ENCODE peak calls at places on chromosome 1, in seven cellular contexts. One of them, this sample, is unnamed.
A peak's percentile ranks its signal among the peaks of the same experiment; 100 is the strongest.

GRCh38 chr1:3761296-3762010 is 9.2 kb downstream of the CCDC27 start:
- DNase-seq in neural crest cell: no peak
- DNase-seq in neuronal stem cell: no peak
- DNase-seq in fibroblast of pulmonary artery: no peak
- DNase-seq in mesothelial cell of epicardium: no peak
- DNase-seq in CD8-positive, alpha-beta memory T cell: no peak
- DNase-seq in iris pigment epithelial cell: no peak
- DNase-seq in this sample: no peak

GRCh38 chr1:29390075-29390474 is 153.8 kb downstream of the PTPRU start:
- DNase-seq in neuronal stem cell: no peak
- DNase-seq in neural crest cell: no peak
- DNase-seq in mesothelial cell of epicardium: no peak
- DNase-seq in fibroblast of pulmonary artery: no peak
- DNase-seq in iris pigment epithelial cell: no peak
- DNase-seq in CD8-positive, alpha-beta memory T cell: no peak
- DNase-seq in this sample: no peak

GRCh38 chr1:161905269-161905884 is 118.3 kb downstream of the OLFML2B start:
- DNase-seq in fibroblast of pulmonary artery: peak; percentile 49
- DNase-seq in neuronal stem cell: no peak
- DNase-seq in iris pigment epithelial cell: peak; percentile 51
- DNase-seq in neural crest cell: no peak
- DNase-seq in mesothelial cell of epicardium: no peak
- DNase-seq in CD8-positive, alpha-beta memory T cell: peak; percentile 17
- DNase-seq in this sample: peak; percentile 17

GRCh38 chr1:180953291-180953747 is 40.6 kb downstream of the KIAA1614 start:
- DNase-seq in iris pigment epithelial cell: no peak
- DNase-seq in neural crest cell: no peak
- DNase-seq in CD8-positive, alpha-beta memory T cell: peak; percentile 11
- DNase-seq in fibroblast of pulmonary artery: no peak
- DNase-seq in mesothelial cell of epicardium: no peak
- DNase-seq in neuronal stem cell: no peak
- DNase-seq in this sample: no peak

GRCh38 chr1:116971481-116971880 is 30.1 kb upstream of the CD101 start:
- DNase-seq in CD8-positive, alpha-beta memory T cell: no peak
- DNase-seq in fibroblast of pulmonary artery: no peak
- DNase-seq in iris pigment epithelial cell: no peak
- DNase-seq in neural crest cell: no peak
- DNase-seq in mesothelial cell of epicardium: no peak
- DNase-seq in neuronal stem cell: no peak
- DNase-seq in this sample: no peak

GRCh38 chr1:20476260-20477038 is 9.6 kb downstream of the CAMK2N1 start:
- DNase-seq in neuronal stem cell: no peak
- DNase-seq in iris pigment epithelial cell: peak; percentile 10
- DNase-seq in neural crest cell: peak; percentile 53
- DNase-seq in mesothelial cell of epicardium: no peak
- DNase-seq in CD8-positive, alpha-beta memory T cell: no peak
- DNase-seq in fibroblast of pulmonary artery: peak; percentile 33
- DNase-seq in this sample: no peak

GRCh38 chr1:109935451-109935900 is 24.8 kb downstream of the CSF1 start:
- DNase-seq in neuronal stem cell: no peak
- DNase-seq in iris pigment epithelial cell: no peak
- DNase-seq in neural crest cell: no peak
- DNase-seq in fibroblast of pulmonary artery: no peak
- DNase-seq in mesothelial cell of epicardium: no peak
- DNase-seq in CD8-positive, alpha-beta memory T cell: no peak
- DNase-seq in this sample: no peak

GRCh38 chr1:153598309-153599172 is 14.4 kb downstream of the S100A16 start:
- DNase-seq in mesothelial cell of epicardium: no peak
- DNase-seq in neural crest cell: no peak
- DNase-seq in CD8-positive, alpha-beta memory T cell: no peak
- DNase-seq in iris pigment epithelial cell: peak; percentile 66
- DNase-seq in neuronal stem cell: no peak
- DNase-seq in fibroblast of pulmonary artery: peak; percentile 61
- DNase-seq in this sample: peak; percentile 73

GRCh38 chr1:153543738-153544135 is 1.9 kb downstream of the S100A4 start:
- DNase-seq in fibroblast of pulmonary artery: no peak
- DNase-seq in iris pigment epithelial cell: no peak
- DNase-seq in CD8-positive, alpha-beta memory T cell: no peak
- DNase-seq in mesothelial cell of epicardium: no peak
- DNase-seq in neural crest cell: no peak
- DNase-seq in neuronal stem cell: no peak
- DNase-seq in this sample: no peak

GRCh38 chr1:25055045-25055780 is 125.1 kb upstream of the RUNX3 start:
- DNase-seq in neuronal stem cell: no peak
- DNase-seq in neural crest cell: no peak
- DNase-seq in fibroblast of pulmonary artery: no peak
- DNase-seq in CD8-positive, alpha-beta memory T cell: no peak
- DNase-seq in mesothelial cell of epicardium: no peak
- DNase-seq in iris pigment epithelial cell: no peak
- DNase-seq in this sample: no peak

GRCh38 chr1:215273838-215274516 is 191.4 kb downstream of the KCNK2 start:
- DNase-seq in neural crest cell: no peak
- DNase-seq in neuronal stem cell: no peak
- DNase-seq in iris pigment epithelial cell: peak; percentile 78
- DNase-seq in fibroblast of pulmonary artery: peak; percentile 78
- DNase-seq in CD8-positive, alpha-beta memory T cell: no peak
- DNase-seq in mesothelial cell of epicardium: no peak
- DNase-seq in this sample: peak; percentile 90

GRCh38 chr1:32351859-32352745 is 10.2 kb downstream of the FAM229A start:
- DNase-seq in fibroblast of pulmonary artery: peak; percentile 56
- DNase-seq in mesothelial cell of epicardium: no peak
- DNase-seq in neural crest cell: no peak
- DNase-seq in iris pigment epithelial cell: no peak
- DNase-seq in neuronal stem cell: no peak
- DNase-seq in CD8-positive, alpha-beta memory T cell: no peak
- DNase-seq in this sample: peak; percentile 43

GRCh38 chr1:94143173-94143808 is 22.3 kb upstream of the ABCA4 start:
- DNase-seq in mesothelial cell of epicardium: no peak
- DNase-seq in neural crest cell: no peak
- DNase-seq in iris pigment epithelial cell: peak; percentile 44
- DNase-seq in CD8-positive, alpha-beta memory T cell: no peak
- DNase-seq in neuronal stem cell: no peak
- DNase-seq in fibroblast of pulmonary artery: peak; percentile 35
- DNase-seq in this sample: peak; percentile 46

GRCh38 chr1:10870493-10871096 is 74.1 kb upstream of the CASZ1 start:
- DNase-seq in mesothelial cell of epicardium: no peak
- DNase-seq in neural crest cell: no peak
- DNase-seq in neuronal stem cell: no peak
- DNase-seq in CD8-positive, alpha-beta memory T cell: no peak
- DNase-seq in fibroblast of pulmonary artery: no peak
- DNase-seq in iris pigment epithelial cell: no peak
- DNase-seq in this sample: no peak

GRCh38 chr1:184649500-184649899 is 105.2 kb downstream of the EDEM3 start:
- DNase-seq in mesothelial cell of epicardium: no peak
- DNase-seq in CD8-positive, alpha-beta memory T cell: no peak
- DNase-seq in fibroblast of pulmonary artery: peak; percentile 11
- DNase-seq in neuronal stem cell: no peak
- DNase-seq in neural crest cell: no peak
- DNase-seq in iris pigment epithelial cell: no peak
- DNase-seq in this sample: peak; percentile 51

GRCh38 chr1:111665527-111665926 is 45.9 kb downstream of the RAP1A start:
- DNase-seq in mesothelial cell of epicardium: no peak
- DNase-seq in fibroblast of pulmonary artery: no peak
- DNase-seq in CD8-positive, alpha-beta memory T cell: no peak
- DNase-seq in neural crest cell: no peak
- DNase-seq in iris pigment epithelial cell: no peak
- DNase-seq in neuronal stem cell: no peak
- DNase-seq in this sample: no peak

GRCh38 chr1:49163041-49163440 is 386.4 kb upstream of the BEND5 start:
- DNase-seq in CD8-positive, alpha-beta memory T cell: no peak
- DNase-seq in fibroblast of pulmonary artery: peak; percentile 0
- DNase-seq in neural crest cell: no peak
- DNase-seq in mesothelial cell of epicardium: no peak
- DNase-seq in neuronal stem cell: no peak
- DNase-seq in iris pigment epithelial cell: peak; percentile 15
- DNase-seq in this sample: peak; percentile 73

GRCh38 chr1:190159146-190159545 is 318.5 kb downstream of the BRINP3 start:
- DNase-seq in iris pigment epithelial cell: peak; percentile 10
- DNase-seq in mesothelial cell of epicardium: no peak
- DNase-seq in neural crest cell: no peak
- DNase-seq in fibroblast of pulmonary artery: no peak
- DNase-seq in CD8-positive, alpha-beta memory T cell: no peak
- DNase-seq in neuronal stem cell: no peak
- DNase-seq in this sample: no peak

GRCh38 chr1:196455697-196456096 is 152.5 kb downstream of the KCNT2 start:
- DNase-seq in iris pigment epithelial cell: no peak
- DNase-seq in neural crest cell: no peak
- DNase-seq in CD8-positive, alpha-beta memory T cell: no peak
- DNase-seq in neuronal stem cell: no peak
- DNase-seq in mesothelial cell of epicardium: no peak
- DNase-seq in fibroblast of pulmonary artery: no peak
- DNase-seq in this sample: no peak

GRCh38 chr1:201678264-201679101 is 139.6 kb downstream of the NAV1 start:
- DNase-seq in fibroblast of pulmonary artery: peak; percentile 77
- DNase-seq in neural crest cell: no peak
- DNase-seq in iris pigment epithelial cell: peak; percentile 45
- DNase-seq in neuronal stem cell: no peak
- DNase-seq in mesothelial cell of epicardium: no peak
- DNase-seq in CD8-positive, alpha-beta memory T cell: no peak
- DNase-seq in this sample: no peak

GRCh38 chr1:16173447-16174260 is 17.8 kb upstream of the EPHA2 start:
- DNase-seq in CD8-positive, alpha-beta memory T cell: no peak
- DNase-seq in neural crest cell: no peak
- DNase-seq in fibroblast of pulmonary artery: peak; percentile 73
- DNase-seq in mesothelial cell of epicardium: no peak
- DNase-seq in neuronal stem cell: no peak
- DNase-seq in iris pigment epithelial cell: peak; percentile 77
- DNase-seq in this sample: peak; percentile 74

GRCh38 chr1:14939527-14940284 is 213.8 kb upstream of the TMEM51 start:
- DNase-seq in fibroblast of pulmonary artery: peak; percentile 44
- DNase-seq in neuronal stem cell: no peak
- DNase-seq in neural crest cell: no peak
- DNase-seq in iris pigment epithelial cell: peak; percentile 91
- DNase-seq in mesothelial cell of epicardium: no peak
- DNase-seq in CD8-positive, alpha-beta memory T cell: no peak
- DNase-seq in this sample: peak; percentile 88

GRCh38 chr1:37274896-37275631 is 199.3 kb upstream of the ZC3H12A start:
- DNase-seq in neuronal stem cell: no peak
- DNase-seq in iris pigment epithelial cell: no peak
- DNase-seq in neural crest cell: no peak
- DNase-seq in mesothelial cell of epicardium: no peak
- DNase-seq in fibroblast of pulmonary artery: no peak
- DNase-seq in CD8-positive, alpha-beta memory T cell: no peak
- DNase-seq in this sample: no peak

GRCh38 chr1:30088594-30089556 is 634.5 kb downstream of the MATN1 start:
- DNase-seq in neuronal stem cell: no peak
- DNase-seq in CD8-positive, alpha-beta memory T cell: no peak
- DNase-seq in neural crest cell: no peak
- DNase-seq in fibroblast of pulmonary artery: no peak
- DNase-seq in mesothelial cell of epicardium: peak; percentile 39
- DNase-seq in iris pigment epithelial cell: peak; percentile 8
- DNase-seq in this sample: no peak

GRCh38 chr1:116826818-116827606 is 72.8 kb downstream of the CD2 start:
- DNase-seq in neuronal stem cell: no peak
- DNase-seq in mesothelial cell of epicardium: no peak
- DNase-seq in CD8-positive, alpha-beta memory T cell: no peak
- DNase-seq in neural crest cell: no peak
- DNase-seq in iris pigment epithelial cell: peak; percentile 73
- DNase-seq in fibroblast of pulmonary artery: peak; percentile 67
- DNase-seq in this sample: no peak

GRCh38 chr1:23720256-23720995 is 22.8 kb upstream of the ELOA start:
- DNase-seq in iris pigment epithelial cell: no peak
- DNase-seq in neuronal stem cell: no peak
- DNase-seq in mesothelial cell of epicardium: no peak
- DNase-seq in CD8-positive, alpha-beta memory T cell: no peak
- DNase-seq in neural crest cell: no peak
- DNase-seq in fibroblast of pulmonary artery: no peak
- DNase-seq in this sample: no peak

GRCh38 chr1:161676441-161676840 is 13.5 kb downstream of the FCGR2B start:
- DNase-seq in neuronal stem cell: no peak
- DNase-seq in neural crest cell: no peak
- DNase-seq in CD8-positive, alpha-beta memory T cell: no peak
- DNase-seq in fibroblast of pulmonary artery: no peak
- DNase-seq in mesothelial cell of epicardium: no peak
- DNase-seq in iris pigment epithelial cell: no peak
- DNase-seq in this sample: no peak

GRCh38 chr1:38805036-38805435 is 54.5 kb downstream of the RRAGC start:
- DNase-seq in iris pigment epithelial cell: no peak
- DNase-seq in mesothelial cell of epicardium: no peak
- DNase-seq in neuronal stem cell: no peak
- DNase-seq in CD8-positive, alpha-beta memory T cell: no peak
- DNase-seq in neural crest cell: no peak
- DNase-seq in fibroblast of pulmonary artery: no peak
- DNase-seq in this sample: no peak

GRCh38 chr1:67555487-67556296 is 125.5 kb upstream of the SERBP1 start:
- DNase-seq in neural crest cell: no peak
- DNase-seq in fibroblast of pulmonary artery: no peak
- DNase-seq in iris pigment epithelial cell: no peak
- DNase-seq in CD8-positive, alpha-beta memory T cell: no peak
- DNase-seq in mesothelial cell of epicardium: no peak
- DNase-seq in neuronal stem cell: no peak
- DNase-seq in this sample: no peak

GRCh38 chr1:200342511-200343400 is 67.1 kb downstream of the ZNF281 start:
- DNase-seq in mesothelial cell of epicardium: no peak
- DNase-seq in iris pigment epithelial cell: peak; percentile 72
- DNase-seq in neuronal stem cell: no peak
- DNase-seq in CD8-positive, alpha-beta memory T cell: no peak
- DNase-seq in neural crest cell: no peak
- DNase-seq in fibroblast of pulmonary artery: no peak
- DNase-seq in this sample: peak; percentile 74

GRCh38 chr1:68331117-68331865 is 99.0 kb upstream of the WLS start:
- DNase-seq in mesothelial cell of epicardium: no peak
- DNase-seq in neural crest cell: no peak
- DNase-seq in fibroblast of pulmonary artery: peak; percentile 80
- DNase-seq in iris pigment epithelial cell: peak; percentile 91
- DNase-seq in CD8-positive, alpha-beta memory T cell: no peak
- DNase-seq in neuronal stem cell: no peak
- DNase-seq in this sample: peak; percentile 90

GRCh38 chr1:240935921-240936320 is 324.0 kb upstream of the GREM2 start:
- DNase-seq in fibroblast of pulmonary artery: no peak
- DNase-seq in neuronal stem cell: no peak
- DNase-seq in neural crest cell: no peak
- DNase-seq in CD8-positive, alpha-beta memory T cell: no peak
- DNase-seq in mesothelial cell of epicardium: no peak
- DNase-seq in iris pigment epithelial cell: no peak
- DNase-seq in this sample: no peak

GRCh38 chr1:212655668-212656440 is 43.8 kb downstream of the BATF3 start:
- DNase-seq in fibroblast of pulmonary artery: no peak
- DNase-seq in iris pigment epithelial cell: peak; percentile 46
- DNase-seq in CD8-positive, alpha-beta memory T cell: no peak
- DNase-seq in neuronal stem cell: no peak
- DNase-seq in neural crest cell: no peak
- DNase-seq in mesothelial cell of epicardium: no peak
- DNase-seq in this sample: peak; percentile 38

GRCh38 chr1:246293366-246294121 is 213.5 kb downstream of the SMYD3 start:
- DNase-seq in CD8-positive, alpha-beta memory T cell: no peak
- DNase-seq in neuronal stem cell: no peak
- DNase-seq in neural crest cell: no peak
- DNase-seq in iris pigment epithelial cell: no peak
- DNase-seq in fibroblast of pulmonary artery: no peak
- DNase-seq in mesothelial cell of epicardium: no peak
- DNase-seq in this sample: no peak

GRCh38 chr1:235818632-235819136 is 48.0 kb downstream of the LYST start:
- DNase-seq in fibroblast of pulmonary artery: no peak
- DNase-seq in neuronal stem cell: no peak
- DNase-seq in iris pigment epithelial cell: no peak
- DNase-seq in mesothelial cell of epicardium: no peak
- DNase-seq in CD8-positive, alpha-beta memory T cell: no peak
- DNase-seq in neural crest cell: no peak
- DNase-seq in this sample: no peak

GRCh38 chr1:65791860-65792670 is 630 bp upstream of the PDE4B start:
- DNase-seq in iris pigment epithelial cell: peak; percentile 10
- DNase-seq in fibroblast of pulmonary artery: peak; percentile 16
- DNase-seq in neuronal stem cell: peak; percentile 42
- DNase-seq in mesothelial cell of epicardium: no peak
- DNase-seq in neural crest cell: peak; percentile 23
- DNase-seq in CD8-positive, alpha-beta memory T cell: no peak
- DNase-seq in this sample: peak; percentile 37